ENCODE peak calls at places on chromosome 10, in five cellular contexts. X is right cardiac atrium, E is neural progenitor cell, S is adrenal gland, R is pancreas. Z is an unnamed sample.

GRCh38 chr10:26653004-26653403 is 44.5 kb upstream of the PDSS1 start:
- DNase-seq in R (no peak), X (no peak), S (no peak), E (no peak), Z (no peak)

GRCh38 chr10:118459642-118460193 is 117.6 kb upstream of the FAM204A start:
- DNase-seq in R (peak; percentile 34), S (peak; percentile 81), E (peak; percentile 88), X (peak; percentile 78), Z (peak; percentile 88)

GRCh38 chr10:116457480-116457879 is 29.8 kb downstream of the PNLIPRP3 start:
- DNase-seq in S (no peak), R (no peak), X (no peak), E (no peak), Z (no peak)

GRCh38 chr10:72320676-72321247 is 34.0 kb downstream of the DNAJB12 start:
- DNase-seq in X (peak; percentile 75), R (peak; percentile 69), S (peak; percentile 94), E (peak; percentile 67), Z (peak; percentile 99)

GRCh38 chr10:4217653-4218052 is 432.6 kb upstream of the KLF6 start:
- DNase-seq in R (no peak), S (no peak), X (no peak), E (no peak), Z (no peak)

GRCh38 chr10:116766241-116767198 is 24.2 kb upstream of the HSPA12A start:
- DNase-seq in S (no peak), X (no peak), E (no peak), R (no peak), Z (no peak)

GRCh38 chr10:68897336-68897741 is 3.8 kb upstream of the DDX50 start:
- DNase-seq in X (no peak), S (peak; percentile 82), R (no peak), E (peak; percentile 84), Z (peak; percentile 89)

GRCh38 chr10:114486938-114487814 is 82.9 kb upstream of the AFAP1L2 start:
- DNase-seq in R (no peak), E (no peak), X (no peak), S (no peak), Z (no peak)

GRCh38 chr10:10914129-10914528 is 103.5 kb upstream of the CELF2 start:
- DNase-seq in S (no peak), E (no peak), X (no peak), R (no peak), Z (no peak)

GRCh38 chr10:123132576-123133477 is 2.9 kb upstream of the HMX3 start:
- DNase-seq in E (peak; percentile 96), R (peak; percentile 86), X (peak; percentile 93), S (peak; percentile 93), Z (peak; percentile 91)

GRCh38 chr10:113945075-113945686 is 90.7 kb downstream of the NHLRC2 start:
- DNase-seq in X (no peak), E (no peak), S (no peak), R (no peak), Z (no peak)

GRCh38 chr10:97332586-97333350 is 1.8 kb downstream of the FRAT2 start:
- DNase-seq in R (peak; percentile 46), X (peak; percentile 62), E (peak; percentile 62), S (peak; percentile 84), Z (peak; percentile 87)

GRCh38 chr10:126935263-126935946 is 30.2 kb downstream of the DOCK1 start:
- DNase-seq in R (no peak), E (no peak), S (no peak), X (no peak), Z (no peak)

GRCh38 chr10:19195698-19196097 is 147.1 kb downstream of the MALRD1 start:
- DNase-seq in R (no peak), E (no peak), S (no peak), X (no peak), Z (no peak)

GRCh38 chr10:126127630-126128029 is 231.3 kb downstream of the FANK1 start:
- DNase-seq in S (peak; percentile 14), R (no peak), E (no peak), X (no peak), Z (no peak)

GRCh38 chr10:21976739-21977138 is 26.8 kb downstream of the DNAJC1 start:
- DNase-seq in S (no peak), E (peak; percentile 82), R (no peak), X (no peak), Z (no peak)
- H3K4me1 ChIP-seq in S (no peaks in the 10 kb centered on the region), E (peaks cover 55% of the 10 kb centered on the region), R (peaks cover 13% of the 10 kb centered on the region), X (peaks cover 2% of the 10 kb centered on the region), Z (peaks cover 16% of the 10 kb centered on the region)

GRCh38 chr10:37053476-37053875 is 71.9 kb upstream of the ANKRD30A start:
- DNase-seq in E (no peak), X (no peak), S (no peak), R (no peak), Z (no peak)

GRCh38 chr10:37057280-37057679 is 68.1 kb upstream of the ANKRD30A start:
- DNase-seq in X (no peak), S (no peak), R (no peak), E (no peak), Z (no peak)
- H3K9me3 ChIP-seq in X (no peaks in the 10 kb centered on the region), S (no peaks in the 10 kb centered on the region), R (no peaks in the 10 kb centered on the region), E (peaks cover 34% of the 10 kb centered on the region), Z (no peaks in the 10 kb centered on the region)

GRCh38 chr10:92830478-92831389 is 17.6 kb upstream of the EXOC6 start:
- DNase-seq in E (no peak), X (no peak), R (no peak), S (peak; percentile 65), Z (no peak)
- H3K4me3 ChIP-seq in E (no peak overlapping the region), X (peak overlapping the region; percentile 17), R (no peak overlapping the region), S (no peak overlapping the region), Z (no peak overlapping the region)

DNA sequence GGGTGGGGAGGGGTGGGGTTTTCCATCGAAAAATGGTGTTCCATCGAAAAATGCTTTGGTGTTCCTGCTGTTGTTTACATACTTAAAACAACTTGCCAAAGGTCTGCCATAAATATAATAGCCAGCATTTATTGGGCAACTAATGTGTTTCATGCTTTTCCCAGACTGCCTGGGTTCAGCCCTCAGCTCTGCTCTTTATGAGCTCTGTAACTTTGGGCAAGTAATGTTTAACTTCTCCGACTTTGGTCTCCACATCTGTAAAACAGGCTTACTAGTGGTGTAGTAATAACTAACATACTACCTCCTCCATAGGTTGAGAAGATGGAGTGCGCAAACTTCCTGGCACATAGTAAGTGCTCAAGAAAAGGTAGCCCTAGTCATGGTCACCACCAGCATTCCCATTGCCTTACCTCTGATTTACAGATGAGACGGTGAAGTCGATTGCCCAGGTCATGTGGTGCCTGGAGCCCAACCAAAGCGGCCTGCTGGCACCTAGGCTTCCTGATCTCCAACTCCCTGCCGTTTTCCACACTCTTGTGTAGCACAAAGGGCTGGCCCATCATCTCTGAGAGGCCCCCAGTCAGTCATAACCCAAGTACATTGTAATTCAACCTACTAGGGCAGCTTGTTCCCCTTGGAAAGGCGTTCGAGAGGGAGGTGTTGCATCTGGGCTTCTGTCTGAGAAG is 8.9 kb downstream of the ZMIZ1 start:
- DNase-seq in R (no peak), X (no peak), E (no peak), S (no peak), Z (no peak)
- H3K4me1 ChIP-seq in R (peaks cover 92% of the 10 kb centered on the region), X (peaks cover 80% of the 10 kb centered on the region), E (peaks cover 19% of the 10 kb centered on the region), S (peaks cover 59% of the 10 kb centered on the region), Z (peaks cover 100% of the 10 kb centered on the region)

GRCh38 chr10:130902471-130902870 is 409.1 kb downstream of the TCERG1L start:
- DNase-seq in E (no peak), R (no peak), S (no peak), X (no peak), Z (no peak)

GRCh38 chr10:130900441-130901160 is 410.9 kb downstream of the TCERG1L start:
- DNase-seq in R (no peak), X (no peak), S (peak; percentile 29), E (no peak), Z (no peak)

GRCh38 chr10:130904676-130905075 is 406.8 kb downstream of the TCERG1L start:
- DNase-seq in R (no peak), X (no peak), S (no peak), E (no peak), Z (no peak)

GRCh38 chr10:130901311-130902165 is 410.0 kb downstream of the TCERG1L start:
- DNase-seq in R (no peak), X (no peak), E (peak; percentile 27), S (peak; percentile 23), Z (no peak)

GRCh38 chr10:130902929-130903328 is 408.6 kb downstream of the TCERG1L start:
- DNase-seq in R (no peak), X (no peak), E (no peak), S (no peak), Z (no peak)
- H3K9me3 ChIP-seq in R (no peaks in the 10 kb centered on the region), X (no peaks in the 10 kb centered on the region), E (no peaks in the 10 kb centered on the region), S (no peaks in the 10 kb centered on the region), Z (no peaks in the 10 kb centered on the region)

DNA sequence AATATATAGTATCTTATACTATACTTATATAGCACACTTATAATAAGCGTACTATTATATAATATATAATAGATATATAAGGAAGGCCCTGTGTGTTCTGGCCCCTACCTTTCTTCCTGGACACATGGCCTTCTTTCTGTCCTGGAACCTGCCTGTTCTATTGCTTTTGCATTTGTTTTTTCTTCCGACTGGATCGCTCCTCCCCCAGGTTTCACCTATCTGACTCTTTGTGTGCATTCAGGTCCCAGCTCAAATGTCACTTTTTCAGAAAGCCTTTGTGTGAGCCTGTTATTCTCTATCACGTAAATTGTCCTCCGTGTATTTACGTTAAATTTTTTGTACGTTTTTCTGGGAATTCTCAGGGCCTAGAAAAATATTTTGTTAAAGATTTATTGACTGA is 2.9 kb upstream of the TRIM8 start:
- DNase-seq in E (no peak), X (peak; percentile 17), R (no peak), S (no peak), Z (no peak)
- H3K4me3 ChIP-seq in E (peak overlapping the region; percentile 94), X (peak overlapping the region; percentile 67), R (peak overlapping the region; percentile 90), S (no peak overlapping the region), Z (peak overlapping the region; percentile 95)

GRCh38 chr10:63256047-63256773 is 123.1 kb downstream of the NRBF2 start:
- DNase-seq in E (no peak), R (no peak), S (no peak), X (peak; percentile 51), Z (peak; percentile 88)
- H3K4me1 ChIP-seq in E (peaks cover 24% of the 10 kb centered on the region), R (peaks cover 31% of the 10 kb centered on the region), S (peaks cover 48% of the 10 kb centered on the region), X (peaks cover 6% of the 10 kb centered on the region), Z (peaks cover 45% of the 10 kb centered on the region)

GRCh38 chr10:130363899-130364298 is 227.7 kb downstream of the GLRX3 start:
- DNase-seq in S (peak; percentile 11), R (no peak), E (no peak), X (no peak), Z (no peak)
- H3K9me3 ChIP-seq in S (no peaks in the 10 kb centered on the region), R (no peaks in the 10 kb centered on the region), E (no peaks in the 10 kb centered on the region), X (no peaks in the 10 kb centered on the region), Z (no peaks in the 10 kb centered on the region)

GRCh38 chr10:92695679-92696605 is 6.2 kb downstream of the HHEX start:
- DNase-seq in S (peak; percentile 83), R (peak; percentile 69), X (no peak), E (peak; percentile 65), Z (peak; percentile 91)
- H3K4me3 ChIP-seq in S (no peak overlapping the region), R (peak overlapping the region; percentile 16), X (peak overlapping the region; percentile 21), E (peak overlapping the region; percentile 40), Z (peak overlapping the region; percentile 60)

Z was measured in adipocyte.